ENCODE peak calls at places on chromosomes 12 and 14, in four cellular contexts. W, N, V and Y are unnamed samples.

GRCh38 chr14:86462193-86462592 is 932.2 kb downstream of the FLRT2 start:
- DNase-seq in W (no peak), N (peak; percentile 0), V (no peak), Y (no peak)

GRCh38 chr12:54154708-54155316 is 34.0 kb downstream of the SMUG1 start:
- DNase-seq in N (no peak), V (no peak), W (no peak), Y (no peak)

GRCh38 chr12:10928746-10929286 is at the start of gene PRH2:
- DNase-seq in V (no peak), W (no peak), N (no peak), Y (no peak)

GRCh38 chr14:20652996-20653975 is 11.8 kb upstream of the OR6S1 start:
- DNase-seq in W (peak; percentile 45), N (peak; percentile 82), V (no peak), Y (no peak)

GRCh38 chr14:65103150-65103760 is 938 bp upstream of the MAX start:
- DNase-seq in W (no peak), V (peak; percentile 37), N (peak; percentile 44), Y (no peak)

GRCh38 chr12:104506691-104507401 is 50.1 kb downstream of the CHST11 start:
- DNase-seq in W (no peak), N (no peak), V (no peak), Y (no peak)

GRCh38 chr14:68506021-68506644 is 286.7 kb downstream of the ZFP36L1 start:
- DNase-seq in W (no peak), N (no peak), V (no peak), Y (no peak)

GRCh38 chr12:26580619-26581018 is 252.4 kb downstream of the ITPR2 start:
- DNase-seq in N (no peak), W (no peak), V (no peak), Y (no peak)

GRCh38 chr14:103542545-103543088 is 13.6 kb downstream of the TRMT61A start:
- DNase-seq in V (no peak), N (no peak), W (no peak), Y (no peak)

GRCh38 chr12:57216931-57217871 is 607 bp downstream of the NXPH4 start:
- DNase-seq in W (no peak), N (no peak), V (no peak), Y (no peak)

GRCh38 chr14:78927261-78927660 is 757.1 kb downstream of the NRXN3 start:
- DNase-seq in N (no peak), V (no peak), W (no peak), Y (no peak)

GRCh38 chr14:78917462-78917861 is 747.3 kb downstream of the NRXN3 start:
- DNase-seq in V (no peak), W (no peak), N (no peak), Y (no peak)

DNA sequence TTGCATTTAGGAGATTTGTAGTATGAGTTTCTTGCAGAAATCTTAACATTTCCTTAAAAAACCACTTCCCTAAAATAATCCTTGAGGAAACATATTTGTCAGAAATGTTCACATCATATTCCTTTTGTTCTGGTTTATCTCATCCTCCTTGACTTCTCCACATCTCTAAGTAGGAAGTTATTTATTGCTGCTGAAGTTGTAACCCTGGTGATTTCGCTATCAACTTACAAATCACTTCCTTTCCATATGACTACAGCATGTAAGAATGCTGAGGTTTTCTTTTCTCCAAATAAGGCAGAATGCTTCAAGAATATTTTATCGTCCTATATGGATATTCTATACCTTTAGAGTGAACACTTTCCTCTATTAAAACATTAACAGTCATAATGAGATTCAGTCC is 751.7 kb downstream of the NRXN3 start:
- DNase-seq in W (no peak), N (no peak), V (no peak), Y (no peak)
- TF ChIP-seq SPI1 in W (no peak), N (no peak), V (no peak), Y (no peak)

DNA sequence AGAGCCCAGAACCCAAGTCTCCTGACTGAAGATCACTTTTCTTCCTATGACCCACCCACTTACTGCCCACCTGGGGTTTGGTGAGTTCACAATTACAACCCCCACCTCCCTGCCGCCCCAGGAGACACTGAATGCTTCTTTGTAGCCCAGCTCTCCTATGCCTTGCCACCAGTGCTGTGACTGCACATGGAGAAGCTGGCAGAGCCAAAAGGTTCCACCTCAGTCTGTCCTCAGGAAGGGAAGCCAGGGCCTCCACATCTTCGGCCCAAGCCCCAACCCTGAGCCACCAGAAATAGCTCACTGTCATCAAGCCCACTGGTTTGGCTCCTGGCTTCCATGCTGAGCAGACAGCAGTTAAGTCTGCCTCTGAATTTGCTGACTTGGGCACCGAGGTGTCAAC is 25.6 kb downstream of the OTUB2 start:
- DNase-seq in N (no peak), W (no peak), V (no peak), Y (no peak)
- TF ChIP-seq SPI1 in N (no peak), W (no peak), V (no peak), Y (no peak)

DNA sequence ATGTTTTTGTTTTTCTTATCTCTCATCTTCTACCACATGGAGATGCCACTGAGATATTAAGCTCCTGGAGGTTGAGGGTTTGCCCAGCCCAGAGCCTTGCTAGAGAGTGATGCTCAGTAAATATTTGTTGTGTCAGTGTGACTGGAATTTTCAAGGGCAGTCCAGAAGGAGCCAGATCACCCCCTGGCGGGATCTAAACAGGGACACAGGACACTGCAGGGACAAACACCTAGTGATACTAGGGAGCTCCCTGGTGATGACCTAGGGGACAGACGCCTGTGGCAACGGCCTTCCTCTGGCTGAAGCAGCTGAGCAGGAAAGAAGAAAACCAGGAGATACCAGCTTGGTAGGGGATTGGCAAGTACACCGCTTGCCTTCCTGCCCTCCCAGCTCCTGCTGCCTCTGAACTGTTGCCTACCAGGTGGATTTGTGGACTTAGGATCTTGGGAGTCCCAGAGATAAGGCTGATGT is 714.4 kb upstream of the TBX3 start:
- DNase-seq in N (no peak), V (no peak), W (no peak), Y (no peak)
- TF ChIP-seq SPI1 in N (no peak), V (no peak), W (no peak), Y (no peak)

GRCh38 chr14:30225171-30225570 is 297.5 kb upstream of the PRKD1 start:
- DNase-seq in N (no peak), W (no peak), V (no peak), Y (no peak)

GRCh38 chr14:30221546-30221945 is 293.9 kb upstream of the PRKD1 start:
- DNase-seq in W (no peak), N (no peak), V (no peak), Y (no peak)

GRCh38 chr14:30227436-30227835 is 299.8 kb upstream of the PRKD1 start:
- DNase-seq in V (no peak), N (no peak), W (no peak), Y (no peak)

GRCh38 chr14:30223385-30223785 is 295.7 kb upstream of the PRKD1 start:
- DNase-seq in W (no peak), V (no peak), N (peak; percentile 1), Y (no peak)

GRCh38 chr14:30223966-30224365 is 296.3 kb upstream of the PRKD1 start:
- DNase-seq in W (no peak), V (no peak), N (no peak), Y (no peak)
- TF ChIP-seq SPI1 in W (no peak), V (no peak), N (no peak), Y (no peak)

GRCh38 chr14:52188381-52188780 is 79.1 kb upstream of the PTGDR start:
- DNase-seq in N (no peak), V (no peak), W (no peak), Y (no peak)
- TF ChIP-seq SPI1 in N (no peak), V (no peak), W (no peak), Y (no peak)

GRCh38 chr12:570237-570925 is 92.9 kb downstream of the NINJ2 start:
- DNase-seq in N (peak; percentile 62), V (no peak), W (no peak), Y (no peak)
- TF ChIP-seq SPI1 in N (no peak), V (no peak), W (no peak), Y (no peak)

GRCh38 chr12:123643911-123644310 is 10.3 kb downstream of the GTF2H3 start:
- DNase-seq in W (no peak), V (no peak), N (no peak), Y (no peak)

GRCh38 chr12:123645851-123646250 is 12.2 kb downstream of the GTF2H3 start:
- DNase-seq in W (no peak), N (no peak), V (no peak), Y (no peak)
- TF ChIP-seq SPI1 in W (no peak), N (no peak), V (no peak), Y (no peak)

DNA sequence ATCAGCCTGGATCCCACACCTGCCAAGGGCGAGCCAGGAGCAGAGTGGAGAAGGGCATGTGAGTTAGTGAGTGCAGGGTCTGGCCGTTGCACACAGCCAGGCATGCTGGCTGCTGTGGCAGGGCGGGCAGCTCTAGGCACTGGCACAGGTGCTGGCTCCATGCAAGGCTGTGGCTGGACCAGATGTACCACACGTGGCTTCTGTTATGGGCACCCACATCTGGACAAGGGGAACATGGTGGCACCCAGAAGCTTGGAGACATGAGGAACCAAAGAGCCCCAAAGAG is 20.1 kb downstream of the SERPINA3 start:
- DNase-seq in V (no peak), W (no peak), N (no peak), Y (no peak)
- TF ChIP-seq SPI1 in V (no peak), W (no peak), N (no peak), Y (no peak)

DNA sequence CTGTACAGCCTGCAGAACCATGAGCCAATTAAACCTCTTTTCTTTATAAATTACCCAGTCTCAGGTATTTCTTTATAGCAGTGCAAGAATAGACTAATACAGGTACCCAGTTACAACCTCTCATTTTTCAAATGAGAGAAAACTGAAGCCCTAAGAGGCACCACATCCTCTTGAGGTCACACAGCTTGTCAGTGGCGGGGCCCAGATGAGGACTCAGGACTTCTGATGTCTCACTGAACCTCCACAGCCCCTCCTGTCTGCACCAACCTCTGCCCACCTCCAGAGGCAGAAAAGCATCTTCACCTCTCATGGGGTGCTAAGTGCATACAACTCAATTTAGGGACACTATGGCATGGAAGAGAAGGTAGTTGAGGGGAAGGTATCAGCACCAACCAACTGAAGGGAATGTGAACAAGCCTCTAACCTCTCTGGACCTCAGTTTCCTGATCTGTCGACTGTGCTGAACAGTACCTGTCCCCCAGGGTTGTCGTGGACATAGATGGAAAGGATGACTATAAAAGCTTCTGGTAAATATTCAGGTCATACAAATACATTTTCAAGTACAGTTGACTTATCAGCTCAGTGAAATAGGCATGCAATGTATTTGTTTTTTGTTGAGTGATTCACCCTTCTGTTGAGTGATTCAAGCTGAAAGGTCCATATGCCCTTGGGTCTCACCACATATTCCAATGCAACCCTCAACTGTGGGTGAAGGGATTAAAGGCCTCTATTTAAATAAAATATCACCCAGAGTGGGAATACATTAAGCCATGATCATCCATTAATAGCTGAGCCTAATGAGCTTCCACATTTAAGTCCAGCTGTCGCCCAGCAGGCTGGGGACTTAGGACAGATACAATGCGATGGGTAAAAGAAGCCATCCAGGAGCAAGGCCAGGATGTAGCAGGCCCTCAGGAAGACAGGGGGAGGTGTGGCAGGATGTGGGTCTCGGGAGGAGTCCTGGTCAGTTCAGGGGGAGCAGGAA is 120.4 kb downstream of the CRACR2A start:
- DNase-seq in V (no peak), W (no peak), N (no peak), Y (no peak)
- TF ChIP-seq SPI1 in V (no peak), W (no peak), N (no peak), Y (no peak)

GRCh38 chr14:104868811-104869572 is 3.9 kb downstream of the CEP170B start:
- DNase-seq in N (no peak), V (no peak), W (no peak), Y (no peak)
- TF ChIP-seq SPI1 in N (no peak), V (no peak), W (no peak), Y (no peak)